ENCODE peak calls at places on chromosomes 4 and X, in ten cellular contexts. D is spleen, E is gastrocnemius medialis, L is breast epithelium, Q is lower leg skin, V is ovary, M is GM12878, R is A549, H is body of pancreas, X is NB4. Z is an unnamed sample.

GRCh38 chr4:41889328-41889727 is 45.9 kb upstream of the TMEM33 start:
- DNase-seq in D (no peak), Q (no peak), E (no peak), M (no peak), L (no peak), V (no peak), R (no peak), X (no peak), H (no peak), Z (no peak)

GRCh38 chr4:75180790-75181776 is 248.2 kb downstream of the PARM1 start:
- DNase-seq in L (no peak), X (peak; percentile 74), H (no peak), E (no peak), V (no peak), Q (no peak), R (peak; percentile 1), D (peak; percentile 51), M (peak; percentile 48), Z (no peak)

GRCh38 chrX:55710701-55711100 is 6.8 kb upstream of the RRAGB start:
- DNase-seq in X (no peak), D (no peak), H (no peak), R (peak; percentile 9), Q (no peak), L (peak; percentile 27), M (no peak), V (no peak), E (no peak), Z (no peak)

GRCh38 chrX:110346681-110347080 is 12.0 kb upstream of the RTL9 start:
- DNase-seq in E (no peak), M (no peak), R (no peak), Q (no peak), H (peak; percentile 20), V (peak; percentile 13), D (no peak), X (no peak), L (no peak), Z (peak; percentile 20)

GRCh38 chr4:141783770-141784169 is 147.4 kb downstream of the IL15 start:
- DNase-seq in X (no peak), D (no peak), V (no peak), H (no peak), R (no peak), E (no peak), Q (no peak), L (no peak), M (no peak), Z (no peak)

GRCh38 chrX:136250191-136251041 is 784 bp downstream of the MAP7D3 start:
- DNase-seq in L (no peak), Q (no peak), H (no peak), D (no peak), E (no peak), M (no peak), R (peak; percentile 27), V (no peak), X (no peak), Z (peak; percentile 35)

GRCh38 chr4:86233681-86234080 is 126.2 kb downstream of the MAPK10 start:
- DNase-seq in Q (no peak), M (no peak), L (no peak), D (no peak), V (no peak), R (no peak), H (no peak), E (no peak), X (no peak), Z (no peak)

GRCh38 chrX:41922125-41922521 is 1.2 kb downstream of the CASK start:
- DNase-seq in V (peak; percentile 10), R (no peak), L (no peak), Q (no peak), D (no peak), M (no peak), E (no peak), H (no peak), X (peak; percentile 4), Z (no peak)

GRCh38 chr4:34046580-34046979 is 2197.7 kb downstream of the ARAP2 start:
- DNase-seq in M (no peak), D (no peak), R (peak; percentile 57), V (no peak), Q (no peak), X (peak; percentile 7), E (no peak), L (no peak), H (no peak), Z (no peak)

GRCh38 chr4:81214144-81214517 is 891 bp downstream of the PRKG2 start:
- DNase-seq in L (no peak), X (no peak), Q (no peak), R (no peak), M (no peak), E (no peak), H (no peak), D (no peak), V (no peak), Z (no peak)

DNA sequence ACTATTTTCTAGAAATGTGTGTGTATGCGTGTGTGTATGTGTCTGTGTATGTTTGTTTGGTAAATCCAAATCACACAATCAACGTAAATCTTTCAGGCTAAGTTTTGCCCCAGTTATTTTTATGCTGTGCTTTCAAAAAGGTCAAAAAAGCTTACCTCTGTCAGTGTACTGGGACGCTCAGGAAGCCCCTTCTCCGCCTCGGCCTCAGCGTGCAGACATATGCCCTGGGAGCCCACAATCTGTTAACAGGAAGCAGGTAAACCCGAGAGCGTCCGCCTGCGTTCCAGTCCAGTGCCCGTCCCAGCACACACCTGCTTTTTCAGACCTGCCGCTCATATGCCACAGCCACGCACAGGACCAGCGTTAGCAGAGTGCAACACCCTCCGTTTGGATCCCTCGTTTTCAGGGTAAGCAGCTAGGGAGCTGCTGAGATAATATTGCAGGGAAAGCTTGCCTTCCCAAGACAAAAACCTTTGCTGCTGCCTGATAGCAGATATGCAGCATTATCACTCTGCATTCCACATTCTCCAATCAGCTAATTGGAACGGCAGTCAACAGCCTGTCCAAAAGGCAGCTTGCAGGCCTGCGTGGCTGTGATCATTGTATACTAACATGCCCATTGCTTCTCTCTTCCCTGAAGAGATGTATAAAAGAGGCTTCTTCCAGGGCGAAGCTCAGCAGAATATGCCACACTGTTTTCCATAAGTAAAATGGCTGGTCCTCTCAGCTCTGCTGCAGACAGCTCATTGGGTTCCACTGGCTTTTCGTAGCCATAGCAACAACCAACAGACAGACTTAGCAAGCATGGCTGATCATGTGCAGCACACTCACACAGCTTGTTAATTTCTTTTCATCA is at the start of gene SORBS2:
- DNase-seq in L (peak; percentile 48), X (no peak), Q (no peak), E (no peak), V (peak; percentile 23), R (no peak), H (peak; percentile 78), D (peak; percentile 85), M (peak; percentile 56), Z (no peak)
- TF ChIP-seq POLR2A in L (no peak), X (no peak), Q (no peak), E (no peak), V (no peak), R (no peak), H (peak; percentile 59), D (no peak), M (no peak), Z (no peak)

GRCh38 chr4:76738081-76738931 is 159.6 kb downstream of the SOWAHB start:
- DNase-seq in Q (no peak), E (no peak), M (peak; percentile 30), H (no peak), D (no peak), R (no peak), L (no peak), V (no peak), X (no peak), Z (no peak)
- TF ChIP-seq POLR2A in Q (no peak), E (no peak), M (no peak), H (no peak), D (no peak), R (no peak), L (no peak), V (no peak), X (no peak), Z (no peak)

GRCh38 chrX:153866302-153867019 is 19.5 kb downstream of the L1CAM start:
- DNase-seq in E (no peak), X (no peak), D (peak; percentile 69), L (no peak), M (no peak), Q (no peak), V (no peak), R (no peak), H (no peak), Z (no peak)

GRCh38 chrX:153865685-153866084 is 20.3 kb downstream of the L1CAM start:
- DNase-seq in R (no peak), L (no peak), H (no peak), Q (no peak), V (no peak), E (no peak), X (no peak), M (no peak), D (peak; percentile 50), Z (no peak)

GRCh38 chrX:153868576-153869472 is 17.1 kb downstream of the L1CAM start:
- DNase-seq in D (peak; percentile 65), V (no peak), M (no peak), H (no peak), E (no peak), X (no peak), R (no peak), L (no peak), Q (no peak), Z (no peak)

GRCh38 chrX:153867671-153868070 is 18.3 kb downstream of the L1CAM start:
- DNase-seq in V (no peak), E (no peak), R (no peak), L (no peak), X (no peak), M (no peak), D (peak; percentile 58), Q (no peak), H (no peak), Z (no peak)

DNA sequence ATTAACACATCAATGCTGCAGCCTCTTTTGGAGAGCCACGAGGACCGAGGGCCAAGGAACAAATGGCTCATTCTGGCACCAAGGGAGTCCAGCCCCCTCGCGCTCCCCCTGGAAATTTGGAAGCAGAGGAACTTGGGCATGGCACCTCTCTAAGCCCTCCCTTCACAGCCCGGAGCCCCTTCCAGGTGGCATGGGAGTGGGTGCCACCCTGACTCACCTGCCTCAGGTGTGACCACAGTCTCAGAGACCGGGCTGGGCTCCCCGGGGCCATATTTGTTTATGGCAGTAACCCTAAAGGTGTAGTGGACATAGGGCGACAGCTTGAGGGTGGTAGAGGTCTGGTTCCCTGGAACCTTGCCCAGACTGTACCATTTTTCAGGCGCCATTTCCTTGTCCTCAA is 18.8 kb downstream of the L1CAM start:
- DNase-seq in R (no peak), H (no peak), X (no peak), E (no peak), L (no peak), V (no peak), Q (no peak), D (peak; percentile 60), M (no peak), Z (no peak)
- TF ChIP-seq POLR2A in R (no peak), H (no peak), X (no peak), E (no peak), L (no peak), V (no peak), Q (no peak), D (no peak), M (no peak), Z (no peak)

DNA sequence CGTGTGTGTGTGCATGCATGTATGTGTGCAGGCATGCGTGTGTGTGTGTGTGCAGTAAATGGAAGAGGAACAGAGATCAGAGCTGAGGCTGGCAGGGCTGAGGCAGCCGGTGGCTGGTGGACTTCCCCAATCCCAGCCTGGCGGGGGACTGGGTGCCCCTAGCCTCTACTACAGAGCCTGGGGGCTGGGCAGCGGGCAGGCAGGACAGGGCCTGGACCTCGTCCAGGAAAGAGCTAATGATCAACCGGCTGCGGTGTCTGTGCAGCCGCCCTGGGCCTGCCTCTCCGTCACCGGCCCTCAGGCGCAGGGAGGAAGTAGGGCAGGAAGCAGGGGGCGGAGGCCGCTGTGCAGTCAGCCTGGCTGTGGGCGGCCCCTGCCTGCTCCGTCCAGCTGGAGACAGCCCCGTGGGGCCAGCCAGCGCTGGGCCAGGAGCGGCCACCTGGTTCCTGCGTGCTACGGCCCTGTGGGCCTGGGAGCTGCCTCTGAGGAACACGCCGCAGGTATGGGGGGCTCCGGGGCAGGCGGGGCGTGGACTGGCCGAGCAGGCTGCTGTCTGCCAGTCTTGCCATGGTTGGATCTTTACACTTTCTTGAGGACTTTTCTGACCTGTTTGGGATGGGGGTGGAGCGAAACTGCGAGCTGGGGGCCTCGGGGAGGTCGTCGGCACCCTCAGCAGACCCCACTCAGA is at the start of gene SH3TC1:
- DNase-seq in E (peak; percentile 63), Q (peak; percentile 96), R (peak; percentile 76), L (peak; percentile 81), M (peak; percentile 68), D (peak; percentile 97), H (peak; percentile 93), X (peak; percentile 96), V (peak; percentile 77), Z (no peak)
- TF ChIP-seq POLR2A in E (peak; percentile 49), Q (no peak), R (no peak), L (no peak), M (no peak), D (no peak), H (peak; percentile 92), X (no peak), V (no peak), Z (no peak)

Z was measured in erythroblast.